ENCODE peak calls at places on chromosomes 1 and 21, in eight cellular contexts. N is lung; Y is BJ; D is astrocyte of the cerebellum; C is spleen; O is CD8-positive, alpha-beta T cell; E is fibroblast of villous mesenchyme; R is IMR-90. G is an unnamed sample.

GRCh38 chr1:160420881-160421842 is 20.8 kb downstream of the VANGL2 start:
- DNase-seq in Y (no peak), D (no peak), C (no peak), O (no peak), N (no peak), E (no peak), R (no peak), G (no peak)

GRCh38 chr1:224183591-224184312 is 712 bp downstream of the DEGS1 start:
- DNase-seq in Y (no peak), O (peak), D (no peak), N (peak), E (peak), R (peak), C (peak), G (no peak)

GRCh38 chr1:201490708-201491131 is 16.2 kb downstream of the CSRP1 start:
- DNase-seq in D (no peak), N (no peak), E (no peak), R (no peak), Y (no peak), C (no peak), O (no peak), G (no peak)

GRCh38 chr1:33330906-33331305 is 10.0 kb upstream of the A3GALT2 start:
- DNase-seq in R (no peak), D (no peak), C (peak), N (no peak), Y (no peak), E (no peak), O (no peak), G (no peak)

GRCh38 chr1:157438236-157439012 is 113.9 kb downstream of the FCRL5 start:
- DNase-seq in N (no peak), O (no peak), E (peak), R (no peak), C (no peak), D (peak), Y (no peak), G (no peak)

GRCh38 chr1:19599810-19600209 is 44.3 kb upstream of the NBL1 start:
- DNase-seq in D (no peak), Y (no peak), C (no peak), O (no peak), N (no peak), R (no peak), E (no peak), G (no peak)

GRCh38 chr1:43057567-43057966 is 98.9 kb upstream of the SLC2A1 start:
- DNase-seq in E (no peak), R (no peak), C (no peak), N (no peak), D (no peak), O (no peak), Y (no peak), G (no peak)

GRCh38 chr1:203440780-203441179 is 34.8 kb upstream of the PRELP start:
- DNase-seq in Y (no peak), R (peak), D (peak), O (no peak), E (peak), C (no peak), N (peak), G (no peak)

GRCh38 chr1:239250353-239251035 is 135.9 kb upstream of the CHRM3 start:
- DNase-seq in D (no peak), R (no peak), Y (no peak), O (no peak), E (no peak), N (no peak), C (no peak), G (no peak)

GRCh38 chr1:89739013-89739843 is 81.6 kb upstream of the LRRC8D start:
- DNase-seq in R (peak), N (no peak), Y (no peak), C (no peak), D (no peak), O (no peak), E (peak), G (no peak)

GRCh38 chr1:106879538-106879937 is 176.9 kb upstream of the PRMT6 start:
- DNase-seq in E (no peak), D (no peak), Y (no peak), O (no peak), N (peak), C (no peak), R (no peak), G (peak)

GRCh38 chr1:227897704-227898438 is 49.9 kb downstream of the WNT9A start:
- DNase-seq in E (no peak), D (no peak), C (peak), N (no peak), O (no peak), R (no peak), Y (no peak), G (no peak)

GRCh38 chr1:243455760-243456651 is 200.2 kb downstream of the SDCCAG8 start:
- DNase-seq in E (no peak), D (no peak), R (no peak), N (no peak), O (no peak), Y (no peak), C (no peak), G (no peak)

GRCh38 chr1:207823880-207824566 is 72.2 kb downstream of the CD46 start:
- DNase-seq in R (peak), D (peak), Y (peak), C (peak), E (peak), O (peak), N (peak), G (peak)

GRCh38 chr1:68481041-68481440 is 15.8 kb downstream of the DEPDC1 start:
- DNase-seq in C (no peak), Y (no peak), D (no peak), R (peak), N (no peak), O (no peak), E (no peak), G (no peak)

GRCh38 chr1:59928996-59929395 is 2.4 kb upstream of the CYP2J2 start:
- DNase-seq in C (no peak), E (no peak), O (no peak), N (no peak), Y (no peak), R (no peak), D (no peak), G (no peak)

GRCh38 chr21:38869946-38870345 is 64.2 kb downstream of the ETS2 start:
- DNase-seq in N (no peak), O (no peak), Y (no peak), C (no peak), R (peak), E (peak), D (no peak), G (no peak)

GRCh38 chr1:16226495-16227179 is 10.3 kb downstream of the CPLANE2 start:
- DNase-seq in E (peak), Y (no peak), C (no peak), O (no peak), N (peak), R (no peak), D (no peak), G (no peak)

GRCh38 chr1:70411360-70411844 is 334 bp downstream of the CTH start:
- DNase-seq in N (no peak), O (no peak), D (peak), C (peak), R (peak), Y (no peak), E (no peak), G (no peak)

GRCh38 chr1:33089457-33089856 is 8.5 kb downstream of the AZIN2 start:
- DNase-seq in C (no peak), N (no peak), R (no peak), Y (no peak), E (no peak), D (no peak), O (no peak), G (no peak)

GRCh38 chr21:17514124-17514481 is 1.3 kb downstream of the CXADR start:
- DNase-seq in C (no peak), O (no peak), R (no peak), N (no peak), E (no peak), Y (no peak), D (no peak), G (peak)

GRCh38 chr1:226181996-226182714 is 4.4 kb downstream of the ACBD3 start:
- DNase-seq in D (peak), E (peak), R (peak), O (no peak), Y (no peak), N (peak), C (no peak), G (no peak)

GRCh38 chr21:17818158-17819113 is 720 bp downstream of the C21orf91 start:
- DNase-seq in D (no peak), R (peak), N (peak), O (peak), Y (no peak), C (peak), E (peak), G (no peak)

GRCh38 chr1:212656730-212657129 is 42.9 kb downstream of the BATF3 start:
- DNase-seq in C (no peak), E (no peak), N (no peak), O (no peak), Y (no peak), R (no peak), D (no peak), G (no peak)

GRCh38 chr1:158516966-158517365 is 37.2 kb downstream of the OR6Y1 start:
- DNase-seq in Y (no peak), D (no peak), O (no peak), C (no peak), R (no peak), N (no peak), E (no peak), G (no peak)

GRCh38 chr1:38433097-38433722 is 386.6 kb upstream of the POU3F1 start:
- DNase-seq in R (no peak), Y (no peak), C (no peak), E (no peak), N (no peak), D (no peak), O (no peak), G (no peak)

GRCh38 chr1:3103977-3104677 is 35.1 kb downstream of the PRDM16 start:
- DNase-seq in O (no peak), R (no peak), D (no peak), C (no peak), N (no peak), E (no peak), Y (no peak), G (no peak)

GRCh38 chr1:6889875-6890480 is 104.7 kb downstream of the CAMTA1 start:
- DNase-seq in O (no peak), E (peak), Y (no peak), R (peak), D (peak), C (no peak), N (peak), G (no peak)

DNA sequence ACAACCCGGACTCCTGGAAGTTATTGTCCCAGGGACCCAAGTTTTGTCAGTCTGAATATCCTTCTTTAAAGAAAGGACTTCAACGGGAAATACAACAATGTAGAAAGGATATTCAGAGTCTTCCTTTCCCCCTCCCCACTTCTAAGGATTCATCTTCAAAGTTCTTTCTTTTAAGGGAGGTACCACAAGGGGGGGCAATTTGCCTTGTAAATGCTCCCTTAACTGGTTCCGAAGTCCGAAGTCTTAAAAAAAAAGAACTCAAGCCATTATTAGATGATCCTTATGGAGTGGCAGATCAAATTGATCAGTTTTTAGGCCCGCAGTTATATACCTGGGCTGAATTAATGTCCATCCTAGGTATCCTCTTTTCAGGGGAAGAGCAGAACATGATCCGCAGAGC is 47.0 kb downstream of the SERINC2 start:
- DNase-seq in Y (no peak), D (no peak), O (no peak), E (peak), C (no peak), N (no peak), R (peak), G (no peak)
- TF ChIP-seq CTCF in Y (peak), D (peak), O (no peak), E (peak), C (no peak), N (peak), R (peak), G (peak)

DNA sequence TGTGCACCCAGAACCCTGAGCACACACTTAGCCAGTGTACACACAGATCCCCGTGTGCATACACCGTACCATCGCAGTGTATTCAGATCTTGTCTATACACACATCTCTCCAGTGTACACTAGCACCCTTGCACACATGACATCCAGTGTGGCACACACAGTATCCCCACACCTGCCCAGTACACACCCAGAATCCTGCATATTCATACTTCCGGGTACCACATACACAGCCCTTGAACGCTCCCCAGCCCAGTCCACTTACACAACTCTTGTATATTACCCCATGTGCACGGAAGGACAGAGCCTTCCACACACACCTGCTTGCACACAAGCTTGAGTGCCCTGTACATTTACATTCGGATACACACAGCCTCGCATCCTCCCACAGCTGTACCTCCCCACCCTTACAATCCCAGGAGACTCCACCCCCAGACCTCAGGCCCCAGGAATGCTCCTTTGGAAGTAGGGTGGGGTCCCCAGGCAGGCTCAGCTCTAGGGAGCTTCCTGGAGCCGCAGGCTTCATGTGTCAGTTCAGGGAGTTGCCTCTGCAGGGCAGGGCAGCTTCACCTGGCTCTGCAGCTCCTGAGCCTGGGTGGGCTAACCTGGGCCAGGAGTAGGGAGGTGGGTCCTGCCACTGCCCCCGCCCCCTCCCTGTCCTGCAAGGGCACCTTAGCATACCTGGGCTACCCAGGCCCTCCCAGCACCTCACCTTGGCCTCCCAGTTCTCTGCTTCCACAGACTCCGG is 46.2 kb downstream of the AHDC1 start:
- DNase-seq in E (no peak), Y (no peak), O (no peak), D (no peak), C (no peak), N (peak), R (no peak), G (no peak)
- H3K4me3 ChIP-seq in E (no peak), Y (no peak), O (no peak), D (no peak), C (no peak), N (no peak), R (no peak), G (no peak)

DNA sequence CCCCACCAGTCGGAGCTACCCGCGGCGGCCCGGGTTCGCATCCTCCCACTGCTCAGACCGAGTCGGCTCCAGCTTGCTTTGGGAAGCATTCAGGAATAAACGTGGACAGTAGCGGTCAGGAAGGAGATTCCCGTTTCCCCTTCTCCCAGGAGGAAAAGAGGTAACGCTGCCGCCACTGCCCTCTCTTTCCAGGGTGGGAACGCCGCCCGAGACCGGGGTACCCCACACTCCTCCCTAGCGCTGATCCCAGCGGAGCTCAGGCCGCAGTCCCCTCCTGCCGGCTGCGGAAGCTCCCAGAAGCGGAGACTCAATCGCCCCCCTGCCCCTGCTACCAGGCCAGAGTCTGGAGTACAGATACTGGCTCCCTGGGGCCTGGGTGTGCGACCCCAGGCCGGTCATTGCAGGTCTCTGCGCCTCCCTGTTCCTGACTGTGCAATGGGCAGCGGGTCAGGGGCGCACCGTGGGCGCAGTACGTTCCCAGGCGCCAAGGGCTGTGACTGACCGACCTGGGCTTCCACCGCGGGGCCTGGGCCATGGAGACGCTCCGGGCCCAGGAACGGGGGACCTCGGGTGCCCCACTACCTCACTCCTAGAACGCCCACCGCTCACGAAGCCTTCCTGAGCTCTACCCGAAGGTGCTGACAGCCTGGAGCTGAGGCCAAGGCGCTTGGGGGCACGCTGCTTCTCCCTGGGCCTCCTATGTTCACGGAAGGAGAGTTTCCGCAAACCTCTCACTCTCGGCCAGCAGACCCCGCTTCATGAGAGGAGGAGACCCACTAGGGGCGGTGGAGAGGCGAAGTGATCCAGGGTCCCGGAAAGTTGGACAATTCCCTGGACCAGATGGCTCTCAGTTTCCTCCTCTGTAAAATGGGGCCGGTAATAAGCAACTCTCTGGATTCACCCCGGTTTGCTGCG is 7.8 kb downstream of the DMRTA2 start:
- DNase-seq in R (no peak), O (no peak), E (no peak), Y (no peak), D (no peak), N (no peak), C (no peak), G (no peak)
- TF ChIP-seq CTCF in R (no peak), O (no peak), E (no peak), Y (no peak), D (no peak), N (no peak), C (no peak), G (no peak)

DNA sequence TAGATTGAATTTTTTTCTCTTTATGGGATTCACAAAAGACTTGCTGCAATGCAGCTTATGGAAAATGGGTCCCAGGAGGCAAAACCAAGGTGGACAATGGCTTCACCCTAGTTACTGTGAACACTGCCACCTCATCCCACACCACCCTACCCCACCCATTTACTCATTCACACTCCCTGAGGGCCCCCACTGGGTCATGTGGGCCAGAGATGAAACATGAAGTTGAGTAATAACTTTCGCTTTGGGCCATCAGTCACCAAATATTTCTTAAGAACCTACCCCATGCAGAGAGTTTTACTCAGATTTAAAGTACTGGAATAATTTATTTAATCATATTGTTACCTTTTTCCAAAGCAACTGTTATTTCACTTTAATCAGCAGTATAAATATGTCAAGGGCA is 191.8 kb downstream of the TPR start:
- DNase-seq in E (peak), O (no peak), R (peak), D (no peak), Y (no peak), C (no peak), N (no peak), G (no peak)
- H3K4me3 ChIP-seq in E (no peak), O (no peak), R (no peak), D (no peak), Y (no peak), C (no peak), N (no peak), G (no peak)

DNA sequence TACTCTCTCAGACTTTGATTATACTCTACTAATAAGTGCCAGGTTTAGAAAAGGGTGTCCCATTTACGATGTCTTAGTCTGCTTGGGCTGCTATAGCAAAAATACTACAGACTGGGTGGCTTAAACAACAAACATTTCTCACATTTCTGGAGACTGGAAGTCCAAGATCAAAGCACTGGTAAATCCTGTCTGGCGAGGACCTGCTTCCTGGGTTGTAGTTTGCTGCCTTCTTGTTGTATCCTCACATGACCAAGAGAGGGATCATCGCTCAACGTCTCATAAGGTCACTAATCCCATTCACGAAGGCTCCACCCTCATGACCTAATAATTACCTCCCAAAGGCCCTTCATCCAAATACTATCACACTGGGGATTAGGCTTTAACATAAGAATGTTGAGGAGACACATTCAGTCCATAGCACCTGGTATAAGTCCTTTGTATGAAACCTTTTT is 12.0 kb downstream of the PRDX6 start:
- DNase-seq in E (no peak), N (no peak), O (no peak), R (peak), Y (no peak), D (no peak), C (no peak), G (no peak)
- TF ChIP-seq CTCF in E (no peak), N (no peak), O (no peak), R (no peak), Y (no peak), D (no peak), C (no peak), G (peak)

GRCh38 chr1:99005142-99005491 is 456 bp upstream of the PLPPR5 start:
- DNase-seq in R (no peak), E (no peak), C (no peak), O (no peak), Y (no peak), D (no peak), N (no peak), G (no peak)
- H3K4me3 ChIP-seq in R (peak), E (peak), C (peak), O (peak), Y (peak), D (peak), N (no peak), G (peak)

GRCh38 chr1:205631727-205632373 is at the start of gene ELK4:
- DNase-seq in N (peak), R (peak), Y (peak), C (peak), E (peak), O (peak), D (peak), G (peak)
- TF ChIP-seq CTCF in N (peak), R (peak), Y (peak), C (peak), E (peak), O (peak), D (peak), G (peak)

GRCh38 chr1:113981962-113982931 is 3.0 kb downstream of the OLFML3 start:
- DNase-seq in C (no peak), Y (peak), R (peak), N (peak), D (peak), O (no peak), E (peak), G (no peak)

GRCh38 chr1:113984710-113985109 is 5.4 kb downstream of the OLFML3 start:
- DNase-seq in R (peak), N (no peak), O (no peak), E (no peak), C (no peak), D (no peak), Y (no peak), G (no peak)

GRCh38 chr1:113980120-113980519 is 846 bp downstream of the OLFML3 start:
- DNase-seq in E (peak), C (peak), D (no peak), R (peak), Y (no peak), N (no peak), O (no peak), G (no peak)

GRCh38 chr1:113983826-113984225 is 4.6 kb downstream of the OLFML3 start:
- DNase-seq in C (no peak), N (no peak), O (no peak), E (no peak), R (no peak), Y (no peak), D (no peak), G (no peak)

GRCh38 chr1:113982955-113983742 is 3.9 kb downstream of the OLFML3 start:
- DNase-seq in O (no peak), C (no peak), N (no peak), E (no peak), Y (no peak), R (no peak), D (no peak), G (no peak)
- H3K4me3 ChIP-seq in O (no peak), C (no peak), N (no peak), E (peak), Y (peak), R (peak), D (no peak), G (no peak)

G was measured in epithelial cell of proximal tubule.